ENCODE peak calls at places on chromosomes 1 and 21, in five cellular contexts. I is small intestine, W is H1, E is heart right ventricle, F is aorta. A is an unnamed sample. For H3K4me1, the result is how much of the 10 kb centered on the place peaks cover.

GRCh38 chr1:230753191-230753585 is 6.0 kb downstream of the CAPN9 start:
- DNase-seq in E (no peak), W (no peak), F (no peak), I (no peak), A (no peak)

GRCh38 chr1:35945327-35945726 is 14.4 kb downstream of the AGO3 start:
- DNase-seq in F (no peak), E (no peak), W (no peak), I (no peak), A (no peak)

GRCh38 chr1:37058424-37058988 is 24.2 kb upstream of the GRIK3 start:
- DNase-seq in I (no peak), W (no peak), F (no peak), E (no peak), A (no peak)

GRCh38 chr1:54355931-54356679 is 50.1 kb downstream of the SSBP3 start:
- DNase-seq in W (no peak), F (peak), E (no peak), I (peak), A (no peak)

GRCh38 chr21:44870748-44871495 is 2.6 kb downstream of the PTTG1IP start:
- DNase-seq in W (no peak), I (peak), F (peak), E (peak), A (peak)

GRCh38 chr1:223513309-223513708 is 120.1 kb downstream of the CCDC185 start:
- DNase-seq in W (no peak), F (no peak), I (no peak), E (no peak), A (no peak)

GRCh38 chr1:98221926-98222325 is 301.1 kb upstream of the DPYD start:
- DNase-seq in E (no peak), I (no peak), W (no peak), F (no peak), A (no peak)

GRCh38 chr21:46600978-46601377 is 3.9 kb downstream of the S100B start:
- DNase-seq in F (peak), E (no peak), I (no peak), W (no peak), A (no peak)

GRCh38 chr1:184802739-184803492 is 48.3 kb upstream of the EDEM3 start:
- DNase-seq in F (no peak), I (no peak), E (no peak), W (no peak), A (no peak)

GRCh38 chr21:44433791-44434567 is 21.3 kb upstream of the LRRC3 start:
- DNase-seq in I (no peak), W (peak), F (peak), E (no peak), A (peak)

GRCh38 chr1:147171399-147172167 is 687 bp downstream of the PRKAB2 start:
- DNase-seq in W (no peak), I (peak), F (no peak), E (no peak), A (no peak)

GRCh38 chr1:241423541-241424479 is 66.8 kb upstream of the RGS7 start:
- DNase-seq in W (peak), I (peak), E (peak), F (peak), A (no peak)

GRCh38 chr1:50930965-50931737 is 28.9 kb downstream of the FAF1 start:
- DNase-seq in E (no peak), F (no peak), I (no peak), W (no peak), A (no peak)

GRCh38 chr1:193211539-193211938 is 25.1 kb upstream of the B3GALT2 start:
- DNase-seq in F (no peak), I (peak), E (no peak), W (no peak), A (no peak)

GRCh38 chr1:185853739-185854138 is 119.5 kb downstream of the HMCN1 start:
- DNase-seq in F (no peak), I (no peak), W (no peak), E (no peak), A (no peak)

GRCh38 chr21:42032968-42033367 is 22.8 kb upstream of the ZBTB21 start:
- DNase-seq in I (no peak), E (no peak), F (peak), W (no peak), A (no peak)

GRCh38 chr1:219318826-219319225 is 145.1 kb downstream of the LYPLAL1 start:
- DNase-seq in I (no peak), F (no peak), E (no peak), W (no peak), A (no peak)

GRCh38 chr1:7702365-7702764 is 68.7 kb upstream of the VAMP3 start:
- DNase-seq in W (no peak), I (no peak), F (no peak), E (no peak), A (no peak)

GRCh38 chr1:46131727-46132528 is 501 bp downstream of the PIK3R3 start:
- DNase-seq in F (no peak), E (no peak), I (peak), W (peak), A (no peak)

GRCh38 chr1:18676431-18676830 is 45.8 kb downstream of the PAX7 start:
- DNase-seq in I (no peak), W (no peak), F (no peak), E (no peak), A (no peak)

GRCh38 chr1:157312270-157312812 is 174.1 kb upstream of the ETV3 start:
- DNase-seq in I (peak), W (no peak), E (no peak), F (no peak), A (no peak)

GRCh38 chr1:184970691-184971161 is 3.6 kb downstream of the NIBAN1 start:
- DNase-seq in W (no peak), F (no peak), I (no peak), E (no peak), A (no peak)

GRCh38 chr21:40255665-40256064 is 388.4 kb downstream of the PCP4 start:
- DNase-seq in E (no peak), I (no peak), W (no peak), F (no peak), A (no peak)

GRCh38 chr1:219529116-219529515 is 83.8 kb downstream of the ZC3H11B start:
- DNase-seq in I (no peak), F (no peak), W (peak), E (no peak), A (no peak)

GRCh38 chr1:164602142-164602429 is 43.1 kb downstream of the PBX1 start:
- DNase-seq in I (peak), E (no peak), W (no peak), F (no peak), A (no peak)

GRCh38 chr1:232227171-232227740 is 402.7 kb downstream of the SIPA1L2 start:
- DNase-seq in I (no peak), F (no peak), E (no peak), W (no peak), A (no peak)

GRCh38 chr1:193799948-193800690 is 613.7 kb upstream of the B3GALT2 start:
- DNase-seq in W (no peak), I (no peak), E (no peak), F (no peak), A (no peak)

GRCh38 chr21:33244082-33244780 is 14.5 kb downstream of the IFNAR2 start:
- DNase-seq in E (no peak), I (no peak), F (no peak), W (no peak), A (no peak)

GRCh38 chr1:48227165-48228013 is 4.9 kb downstream of the SLC5A9 start:
- DNase-seq in I (no peak), W (no peak), E (no peak), F (no peak), A (no peak)

GRCh38 chr1:168674252-168674651 is 54.8 kb downstream of the DPT start:
- DNase-seq in F (no peak), W (no peak), I (no peak), E (no peak), A (no peak)

GRCh38 chr1:116711061-116711582 is 43.1 kb upstream of the CD2 start:
- DNase-seq in I (no peak), W (no peak), F (no peak), E (no peak), A (no peak)

GRCh38 chr21:26570203-26570602 is 2.9 kb downstream of the CYYR1 start:
- DNase-seq in F (no peak), E (no peak), W (no peak), I (no peak), A (no peak)

GRCh38 chr1:22576617-22577016 is 13.3 kb downstream of the EPHA8 start:
- DNase-seq in W (no peak), F (no peak), I (no peak), E (no peak), A (no peak)

GRCh38 chr1:157505481-157506272 is 46.6 kb downstream of the FCRL5 start:
- DNase-seq in F (no peak), I (peak), W (peak), E (no peak), A (peak)

GRCh38 chr1:181541947-181542346 is 58.6 kb downstream of the CACNA1E start:
- DNase-seq in I (peak), E (no peak), F (no peak), W (no peak), A (no peak)

GRCh38 chr1:181541458-181541857 is 58.1 kb downstream of the CACNA1E start:
- DNase-seq in I (no peak), F (no peak), E (no peak), W (no peak), A (no peak)

GRCh38 chr1:181551249-181551648 is 67.9 kb downstream of the CACNA1E start:
- DNase-seq in E (no peak), F (no peak), I (no peak), W (no peak), A (no peak)

GRCh38 chr1:181548491-181548890 is 65.2 kb downstream of the CACNA1E start:
- DNase-seq in I (no peak), E (no peak), W (no peak), F (no peak), A (no peak)

DNA sequence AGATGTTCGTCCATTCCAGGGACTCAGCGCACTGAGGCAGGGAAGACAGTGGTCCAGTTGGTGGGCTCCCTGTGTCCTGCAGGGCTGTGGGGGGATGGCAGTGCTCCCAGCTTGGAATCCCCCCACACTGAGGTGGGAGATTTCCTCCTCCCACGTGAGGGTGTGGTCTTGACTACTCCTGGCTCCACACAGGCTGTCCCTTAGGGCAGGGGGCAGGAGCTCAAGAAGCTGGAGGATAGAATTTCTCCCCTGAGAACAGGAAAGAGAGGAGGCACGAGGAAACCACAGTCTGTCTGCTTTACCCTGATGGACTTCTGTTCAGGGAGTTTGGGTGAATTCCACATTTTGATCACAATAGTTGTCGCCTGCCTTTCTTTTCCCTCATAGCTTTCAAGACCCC is 62.1 kb downstream of the CACNA1E start:
- DNase-seq in F (no peak), W (no peak), I (no peak), E (no peak), A (no peak)
- H3K4me1 ChIP-seq in F (under half), W (under half), I (under half), E (under half), A (under half)

DNA sequence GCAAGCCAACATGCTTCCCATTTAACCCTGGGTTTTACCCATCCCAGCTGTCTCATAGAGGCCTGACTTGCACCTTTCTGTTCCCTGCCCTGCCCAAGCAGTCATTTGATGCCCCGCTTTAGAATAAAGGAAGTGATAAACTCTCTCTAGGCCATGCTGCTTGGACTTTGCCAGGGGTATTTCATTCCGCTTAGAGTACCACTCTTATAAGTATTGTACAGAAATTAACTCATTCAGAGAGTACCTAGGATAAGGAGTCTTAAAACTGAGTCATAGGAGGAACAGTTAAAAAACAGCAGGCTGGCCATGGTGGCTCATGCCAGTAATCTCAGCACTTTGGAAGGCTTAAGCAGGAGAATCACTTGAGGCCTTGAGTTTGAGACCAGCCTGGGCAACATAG is 21.0 kb upstream of the LYST start:
- DNase-seq in W (no peak), I (no peak), F (no peak), E (no peak), A (no peak)
- H3K27ac ChIP-seq in W (no peak), I (no peak), F (no peak), E (no peak), A (no peak)

GRCh38 chr1:1243807-1244191 is 2.7 kb downstream of the C1QTNF12 start:
- DNase-seq in I (no peak), E (peak), F (no peak), W (no peak), A (no peak)
- H3K4me3 ChIP-seq in I (no peak), E (peak), F (no peak), W (no peak), A (peak)

DNA sequence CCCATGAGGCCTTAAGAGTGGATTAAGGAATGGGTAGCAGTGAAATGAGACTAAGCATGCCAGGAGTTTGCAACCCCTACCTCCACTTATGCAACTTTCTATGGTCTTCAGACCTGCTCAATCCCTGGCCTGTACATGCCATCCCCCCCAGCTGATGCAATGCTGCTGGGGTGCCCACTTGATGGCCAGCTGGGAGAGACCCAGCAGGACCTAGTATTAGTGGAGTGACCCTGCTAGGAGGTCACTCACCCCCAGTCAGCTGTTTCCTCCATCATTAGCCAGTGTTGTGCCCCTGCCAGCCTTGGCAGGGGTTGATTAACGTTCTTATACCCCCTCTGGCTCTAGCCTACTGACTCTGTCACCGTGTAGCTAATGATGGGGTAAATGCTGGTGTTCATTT is 236.6 kb downstream of the DYRK1A start:
- DNase-seq in E (no peak), W (no peak), I (no peak), F (no peak), A (no peak)
- H3K4me1 ChIP-seq in E (under half), W (under half), I (under half), F (under half), A (under half)

GRCh38 chr1:178243119-178243518 is 149.2 kb downstream of the RASAL2 start:
- DNase-seq in E (no peak), W (no peak), I (no peak), F (no peak), A (no peak)

GRCh38 chr1:178243890-178244289 is 150.0 kb downstream of the RASAL2 start:
- DNase-seq in I (no peak), W (no peak), E (no peak), F (no peak), A (no peak)

GRCh38 chr1:178241837-178242236 is 147.9 kb downstream of the RASAL2 start:
- DNase-seq in E (no peak), W (no peak), F (no peak), I (no peak), A (no peak)

GRCh38 chr1:178241057-178241456 is 147.2 kb downstream of the RASAL2 start:
- DNase-seq in W (no peak), E (no peak), F (no peak), I (no peak), A (no peak)

GRCh38 chr1:178238722-178239510 is 145.0 kb downstream of the RASAL2 start:
- DNase-seq in W (no peak), E (no peak), F (no peak), I (peak), A (no peak)
- H3K27ac ChIP-seq in W (no peak), E (no peak), F (no peak), I (no peak), A (no peak)

DNA sequence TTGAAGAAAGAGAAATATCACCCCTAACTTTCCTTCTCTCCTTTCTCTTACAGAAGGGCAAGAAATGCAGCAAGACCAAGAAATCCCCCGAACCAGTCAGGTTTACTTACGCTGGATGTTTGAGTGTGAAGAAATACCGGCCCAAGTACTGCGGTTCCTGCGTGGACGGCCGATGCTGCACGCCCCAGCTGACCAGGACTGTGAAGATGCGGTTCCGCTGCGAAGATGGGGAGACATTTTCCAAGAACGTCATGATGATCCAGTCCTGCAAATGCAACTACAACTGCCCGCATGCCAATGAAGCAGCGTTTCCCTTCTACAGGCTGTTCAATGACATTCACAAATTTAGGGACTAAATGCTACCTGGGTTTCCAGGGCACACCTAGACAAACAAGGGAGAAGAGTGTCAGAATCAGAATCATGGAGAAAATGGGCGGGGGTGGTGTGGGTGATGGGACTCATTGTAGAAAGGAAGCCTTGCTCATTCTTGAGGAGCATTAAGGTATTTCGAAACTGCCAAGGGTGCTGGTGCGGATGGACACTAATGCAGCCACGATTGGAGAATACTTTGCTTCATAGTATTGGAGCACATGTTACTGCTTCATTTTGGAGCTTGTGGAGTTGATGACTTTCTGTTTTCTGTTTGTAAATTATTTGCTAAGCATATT is 2.3 kb downstream of the CCN1 start:
- DNase-seq in E (no peak), W (peak), I (no peak), F (peak), A (no peak)
- H3K4me3 ChIP-seq in E (peak), W (peak), I (no peak), F (peak), A (peak)

DNA sequence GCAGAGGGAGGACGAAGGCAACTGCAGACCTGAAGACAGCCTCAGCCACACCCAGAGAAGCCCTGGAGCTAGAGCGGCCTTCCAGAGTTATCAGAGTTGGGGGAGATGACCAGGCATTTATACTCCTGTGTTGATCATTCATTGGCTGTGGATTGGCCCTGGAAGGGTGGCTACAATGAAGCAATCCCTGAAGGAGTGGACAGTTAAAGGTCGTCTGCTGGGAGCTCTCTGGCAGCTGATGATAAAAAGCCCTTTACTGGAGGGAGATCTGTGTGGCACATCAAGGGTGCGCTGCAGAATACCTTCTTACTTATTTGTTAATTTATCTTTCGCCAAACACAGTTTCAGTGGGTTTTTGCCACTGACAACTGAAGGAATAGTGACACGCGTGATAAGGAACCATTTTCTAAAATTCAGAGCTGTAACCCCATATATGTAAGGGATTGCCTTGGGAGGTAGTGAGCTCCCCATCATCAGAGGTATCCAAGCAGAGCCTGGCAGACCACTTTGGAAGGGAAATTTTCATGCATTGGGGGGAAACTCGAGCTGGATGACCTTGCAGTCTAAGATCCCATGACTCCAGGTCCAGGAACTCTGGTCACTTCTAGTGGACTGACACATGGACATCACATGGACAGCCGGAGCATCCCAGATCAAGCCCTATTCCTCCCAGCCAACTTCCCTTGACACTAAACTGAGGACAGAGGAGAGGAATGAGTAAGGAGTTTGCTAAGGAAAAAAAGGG is 126.4 kb upstream of the GADD45A start:
- DNase-seq in E (no peak), F (peak), W (no peak), I (no peak), A (no peak)
- H3K4me1 ChIP-seq in E (under half), F (under half), W (under half), I (under half), A (under half)

GRCh38 chr1:151741516-151741915 is 20.2 kb downstream of the RIIAD1 start:
- DNase-seq in I (no peak), E (no peak), W (no peak), F (no peak), A (no peak)

GRCh38 chr1:151737479-151737878 is 16.2 kb downstream of the RIIAD1 start:
- DNase-seq in E (no peak), W (no peak), F (no peak), I (no peak), A (no peak)

DNA sequence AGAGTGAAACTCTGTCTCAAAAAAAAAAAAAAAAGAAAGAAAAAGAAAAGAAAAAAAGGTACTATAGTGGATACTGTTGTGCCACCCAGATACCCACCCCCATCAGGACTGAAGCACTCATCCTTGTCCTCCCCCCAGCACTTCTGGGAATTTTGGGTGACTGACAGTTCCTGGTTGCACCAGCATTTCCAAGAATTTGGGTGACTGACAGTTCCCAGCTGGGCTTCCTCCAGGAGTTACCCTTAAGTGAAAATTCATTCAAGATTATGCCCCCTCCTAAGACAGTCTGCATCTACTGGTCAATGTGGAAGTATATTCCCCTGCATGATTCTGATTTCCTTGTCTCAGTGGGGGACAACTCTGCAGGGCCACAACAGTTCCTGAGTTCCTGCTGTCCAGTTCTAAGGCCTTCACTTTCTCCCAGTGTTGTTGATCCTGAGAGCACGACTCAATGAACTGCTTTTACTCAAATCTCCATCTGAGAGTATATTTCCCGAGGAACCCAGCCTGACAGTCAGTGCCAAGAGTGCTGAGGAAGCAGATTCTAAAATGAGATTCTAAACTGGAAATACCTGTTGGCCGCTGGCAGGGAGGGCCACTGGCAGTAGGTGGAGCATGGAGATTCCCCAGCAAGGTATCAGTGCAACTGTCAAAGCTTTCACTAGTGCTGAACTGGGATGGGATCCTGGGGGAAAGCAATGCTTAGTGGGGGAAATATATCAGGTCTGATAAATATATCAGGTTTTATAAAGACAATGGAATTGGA is 18.5 kb downstream of the RIIAD1 start:
- DNase-seq in F (no peak), W (no peak), E (no peak), I (peak), A (no peak)
- H3K27ac ChIP-seq in F (no peak), W (no peak), E (no peak), I (no peak), A (no peak)